ENCODE peak calls at places on chromosomes 3 and 15, in five cellular contexts. One of them, this sample, is unnamed.

GRCh38 chr3:194481525-194482195 is 5.1 kb downstream of the ATP13A3 start:
- DNase-seq in neural progenitor cell: no peak
- DNase-seq in lower lobe of right lung: no peak
- DNase-seq in thoracic aorta: no peak
- DNase-seq in testis: no peak
- DNase-seq in this sample: no peak

GRCh38 chr15:99076555-99077308 is 28.1 kb upstream of the SYNM start:
- DNase-seq in neural progenitor cell: peak; percentile 83
- DNase-seq in lower lobe of right lung: no peak
- DNase-seq in thoracic aorta: no peak
- DNase-seq in testis: peak; percentile 76
- DNase-seq in this sample: no peak

GRCh38 chr3:136955813-136956212 is 2.0 kb upstream of the IL20RB start:
- DNase-seq in neural progenitor cell: no peak
- DNase-seq in lower lobe of right lung: no peak
- DNase-seq in thoracic aorta: no peak
- DNase-seq in testis: no peak
- DNase-seq in this sample: no peak

GRCh38 chr3:119318871-119319270 is 24.7 kb downstream of the ARHGAP31 start:
- DNase-seq in neural progenitor cell: no peak
- DNase-seq in lower lobe of right lung: no peak
- DNase-seq in thoracic aorta: no peak
- DNase-seq in testis: no peak
- DNase-seq in this sample: no peak

GRCh38 chr3:106428565-106428994 is 559.8 kb upstream of the CBLB start:
- DNase-seq in neural progenitor cell: no peak
- DNase-seq in lower lobe of right lung: no peak
- DNase-seq in thoracic aorta: no peak
- DNase-seq in testis: no peak
- DNase-seq in this sample: peak; percentile 37

GRCh38 chr3:28575100-28575747 is 226.6 kb upstream of the AZI2 start:
- DNase-seq in neural progenitor cell: peak; percentile 74
- DNase-seq in lower lobe of right lung: peak; percentile 46
- DNase-seq in thoracic aorta: no peak
- DNase-seq in testis: peak; percentile 17
- DNase-seq in this sample: peak; percentile 80

GRCh38 chr15:100890850-100891249 is 11.2 kb downstream of the ALDH1A3 start:
- DNase-seq in neural progenitor cell: no peak
- DNase-seq in lower lobe of right lung: no peak
- DNase-seq in thoracic aorta: no peak
- DNase-seq in testis: no peak
- DNase-seq in this sample: no peak

GRCh38 chr15:70503073-70503745 is 260.1 kb downstream of the UACA start:
- DNase-seq in neural progenitor cell: no peak
- DNase-seq in lower lobe of right lung: no peak
- DNase-seq in thoracic aorta: no peak
- DNase-seq in testis: no peak
- DNase-seq in this sample: no peak

GRCh38 chr3:149655826-149656599 is 1.8 kb downstream of the WWTR1 start:
- DNase-seq in neural progenitor cell: no peak
- DNase-seq in lower lobe of right lung: no peak
- DNase-seq in thoracic aorta: no peak
- DNase-seq in testis: no peak
- DNase-seq in this sample: no peak

GRCh38 chr3:61924065-61924740 is 362.8 kb downstream of the PTPRG start:
- DNase-seq in neural progenitor cell: no peak
- DNase-seq in lower lobe of right lung: no peak
- DNase-seq in thoracic aorta: no peak
- DNase-seq in testis: no peak
- DNase-seq in this sample: no peak

GRCh38 chr3:129014793-129015345 is 13.8 kb downstream of the EFCC1 start:
- DNase-seq in neural progenitor cell: no peak
- DNase-seq in lower lobe of right lung: no peak
- DNase-seq in thoracic aorta: no peak
- DNase-seq in testis: no peak
- DNase-seq in this sample: no peak

GRCh38 chr3:129014148-129014547 is 13.0 kb downstream of the EFCC1 start:
- DNase-seq in neural progenitor cell: no peak
- DNase-seq in lower lobe of right lung: no peak
- DNase-seq in thoracic aorta: no peak
- DNase-seq in testis: no peak
- DNase-seq in this sample: no peak

GRCh38 chr3:129015388-129016105 is 14.4 kb downstream of the EFCC1 start:
- DNase-seq in neural progenitor cell: no peak
- DNase-seq in lower lobe of right lung: peak; percentile 61
- DNase-seq in thoracic aorta: no peak
- DNase-seq in testis: no peak
- DNase-seq in this sample: no peak

GRCh38 chr3:129016366-129016724 is 15.2 kb downstream of the EFCC1 start:
- DNase-seq in neural progenitor cell: no peak
- DNase-seq in lower lobe of right lung: peak; percentile 60
- DNase-seq in thoracic aorta: no peak
- DNase-seq in testis: no peak
- DNase-seq in this sample: peak; percentile 63

GRCh38 chr3:129013491-129013891 is 12.4 kb downstream of the EFCC1 start:
- DNase-seq in neural progenitor cell: no peak
- DNase-seq in lower lobe of right lung: no peak
- DNase-seq in thoracic aorta: no peak
- DNase-seq in testis: peak; percentile 59
- DNase-seq in this sample: no peak
- H3K27ac ChIP-seq in neural progenitor cell: no peak overlapping the region
- H3K27ac ChIP-seq in lower lobe of right lung: peak overlapping the region; percentile 84
- H3K27ac ChIP-seq in thoracic aorta: no peak overlapping the region
- H3K27ac ChIP-seq in testis: no peak overlapping the region
- H3K27ac ChIP-seq in this sample: peak overlapping the region; percentile 77

GRCh38 chr3:170717410-170718402 is 131.8 kb upstream of the SLC7A14 start:
- DNase-seq in neural progenitor cell: no peak
- DNase-seq in lower lobe of right lung: peak; percentile 59
- DNase-seq in thoracic aorta: no peak
- DNase-seq in testis: peak; percentile 52
- DNase-seq in this sample: peak; percentile 50
- H3K4me1 ChIP-seq in neural progenitor cell: no peaks in the 10 kb centered on the region
- H3K4me1 ChIP-seq in lower lobe of right lung: no peaks in the 10 kb centered on the region
- H3K4me1 ChIP-seq in thoracic aorta: no peaks in the 10 kb centered on the region
- H3K4me1 ChIP-seq in testis: no peaks in the 10 kb centered on the region
- H3K4me1 ChIP-seq in this sample: peaks cover 2% of the 10 kb centered on the region

DNA sequence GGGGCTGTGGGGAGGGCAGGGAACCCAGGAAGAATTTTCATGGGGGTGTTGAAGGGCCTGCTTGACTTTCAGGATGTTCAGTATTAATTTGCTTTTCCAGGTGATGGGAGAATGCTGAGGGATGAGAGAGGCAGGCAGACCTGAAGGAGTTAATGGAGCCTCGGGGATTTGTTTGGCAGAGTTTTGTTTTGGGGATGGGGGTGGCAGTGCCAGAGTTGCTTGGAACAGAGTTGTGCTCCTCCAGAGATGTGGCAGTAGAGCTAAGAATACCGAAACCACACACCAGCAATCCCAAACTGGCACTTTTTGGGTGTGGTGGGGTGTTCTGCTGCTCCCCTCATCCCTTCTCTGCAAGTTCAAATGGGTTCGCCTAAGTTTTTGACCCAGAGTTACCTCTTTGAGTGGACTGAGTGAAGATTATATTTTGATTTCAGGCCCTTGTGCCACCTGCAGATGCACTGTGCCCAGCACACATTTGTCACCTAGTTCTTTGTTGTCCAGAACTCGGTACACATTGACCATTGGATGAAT is 1.6 kb downstream of the BOC start:
- DNase-seq in neural progenitor cell: no peak
- DNase-seq in lower lobe of right lung: no peak
- DNase-seq in thoracic aorta: no peak
- DNase-seq in testis: no peak
- DNase-seq in this sample: no peak
- H3K27ac ChIP-seq in neural progenitor cell: no peak overlapping the region
- H3K27ac ChIP-seq in lower lobe of right lung: no peak overlapping the region
- H3K27ac ChIP-seq in thoracic aorta: peak overlapping the region; percentile 63
- H3K27ac ChIP-seq in testis: peak overlapping the region; percentile 93
- H3K27ac ChIP-seq in this sample: no peak overlapping the region

GRCh38 chr15:66740802-66741201 is 38.8 kb downstream of the SMAD6 start:
- DNase-seq in neural progenitor cell: no peak
- DNase-seq in lower lobe of right lung: peak; percentile 43
- DNase-seq in thoracic aorta: no peak
- DNase-seq in testis: peak; percentile 73
- DNase-seq in this sample: no peak
- H3K4me1 ChIP-seq in neural progenitor cell: peaks cover 10% of the 10 kb centered on the region
- H3K4me1 ChIP-seq in lower lobe of right lung: peaks cover 75% of the 10 kb centered on the region
- H3K4me1 ChIP-seq in thoracic aorta: peaks cover 32% of the 10 kb centered on the region
- H3K4me1 ChIP-seq in testis: peaks cover 16% of the 10 kb centered on the region
- H3K4me1 ChIP-seq in this sample: peaks cover 16% of the 10 kb centered on the region

This sample was measured in left lung.